ENCODE peak calls at places on chromosomes 3 and 15, in five cellular contexts. J is H1, O is H9, S is neuronal stem cell, F is mesenchymal stem cell. N is an unnamed sample.

GRCh38 chr3:127823590-127823857 is 1.2 kb upstream of the MGLL start:
- DNase-seq in J (no peak), O (no peak), S (no peak), F (no peak), N (no peak)

GRCh38 chr3:42658771-42659390 is 5.4 kb downstream of the ZBTB47 start:
- DNase-seq in J (no peak), O (no peak), S (no peak), F (no peak), N (no peak)

GRCh38 chr3:68945231-68945630 is 12.9 kb upstream of the TAFA4 start:
- DNase-seq in J (no peak), O (no peak), S (no peak), F (no peak), N (no peak)

GRCh38 chr3:196609343-196609775 is 30.1 kb upstream of the NRROS start:
- DNase-seq in J (peak), O (peak), S (peak), F (peak), N (peak)

GRCh38 chr15:60536314-60536713 is 57.4 kb upstream of the ICE2 start:
- DNase-seq in J (no peak), O (no peak), S (no peak), F (peak), N (no peak)

GRCh38 chr3:71208273-71209095 is 375.0 kb downstream of the FOXP1 start:
- DNase-seq in J (no peak), O (no peak), S (no peak), F (peak), N (no peak)

GRCh38 chr3:4350789-4351163 is 47.6 kb downstream of the SETMAR start:
- DNase-seq in J (no peak), O (no peak), S (peak), F (peak), N (peak)

GRCh38 chr3:168802761-168803160 is 707.0 kb upstream of the GOLIM4 start:
- DNase-seq in J (no peak), O (no peak), S (no peak), F (no peak), N (no peak)

GRCh38 chr15:27871078-27871695 is 227.9 kb downstream of the OCA2 start:
- DNase-seq in J (no peak), O (no peak), S (no peak), F (no peak), N (no peak)

GRCh38 chr3:188432826-188433525 is 279.0 kb downstream of the LPP start:
- DNase-seq in J (no peak), O (no peak), S (no peak), F (peak), N (no peak)

DNA sequence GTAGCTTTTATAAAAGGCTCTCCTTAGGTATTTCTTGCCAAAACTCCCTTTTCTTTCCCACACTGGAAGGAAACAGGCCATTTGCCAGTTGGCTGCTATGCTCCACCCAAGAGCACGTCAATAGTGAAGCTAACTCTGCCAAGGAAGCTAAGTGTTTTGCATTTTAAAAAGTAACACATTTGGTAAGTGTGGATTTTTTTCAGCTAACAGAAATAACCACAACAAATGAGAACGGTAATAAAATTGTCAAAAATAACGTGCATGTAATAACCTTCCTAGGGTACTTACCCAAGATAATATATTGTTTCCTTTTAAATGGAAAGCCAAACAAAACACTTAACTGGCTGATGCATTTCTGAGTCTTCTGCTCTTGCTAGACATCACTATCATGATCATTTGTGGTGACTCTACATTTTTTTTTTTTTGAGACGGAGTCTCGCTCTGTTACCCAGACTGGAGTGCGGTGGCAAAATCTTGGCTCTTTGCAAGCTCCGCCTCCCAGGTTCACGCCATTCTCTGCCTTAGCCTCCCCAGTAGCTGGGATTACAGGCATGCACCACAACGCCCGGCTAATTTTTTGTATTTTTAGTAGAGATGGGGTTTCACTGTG is 4.6 kb downstream of the DPP8 start:
- DNase-seq in J (no peak), O (no peak), S (no peak), F (no peak), N (no peak)
- H2BK12ac ChIP-seq in J (no peak), O (no peak), S (no peak), F (no peak), N (no peak)

GRCh38 chr3:52314495-52314894 is 1.6 kb upstream of the DNAH1 start:
- DNase-seq in J (no peak), O (no peak), S (no peak), F (peak), N (no peak)
- H2BK12ac ChIP-seq in J (no peak), O (no peak), S (peak), F (no peak), N (peak)

GRCh38 chr3:66272016-66272415 is 51.2 kb downstream of the SLC25A26 start:
- DNase-seq in J (no peak), O (no peak), S (no peak), F (peak), N (no peak)

GRCh38 chr3:66268864-66269263 is 48.1 kb downstream of the SLC25A26 start:
- DNase-seq in J (no peak), O (no peak), S (no peak), F (no peak), N (no peak)

GRCh38 chr3:66270726-66271125 is 49.9 kb downstream of the SLC25A26 start:
- DNase-seq in J (no peak), O (no peak), S (no peak), F (peak), N (no peak)

GRCh38 chr3:66271231-66271630 is 50.4 kb downstream of the SLC25A26 start:
- DNase-seq in J (no peak), O (no peak), S (no peak), F (peak), N (peak)

DNA sequence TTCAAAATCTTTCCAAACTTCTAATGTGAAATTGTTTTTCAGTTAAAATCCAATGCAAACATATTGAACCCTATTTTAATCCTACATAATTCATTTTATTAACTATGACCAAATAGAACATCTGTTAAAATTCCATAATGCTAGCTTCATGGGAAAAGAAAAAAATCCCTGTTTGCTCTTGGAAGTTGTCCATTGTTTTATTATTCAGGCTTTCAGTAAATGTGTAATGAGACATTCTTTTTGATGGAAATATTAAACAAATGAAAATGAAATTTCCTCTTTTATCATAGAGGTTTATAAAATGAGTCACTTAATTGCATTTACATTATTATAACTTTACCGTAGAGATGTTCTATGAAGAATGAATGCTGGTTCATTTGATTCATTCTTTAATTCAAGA is 49.5 kb downstream of the SLC25A26 start:
- DNase-seq in J (no peak), O (no peak), S (no peak), F (no peak), N (no peak)
- H2BK12ac ChIP-seq in J (no peak), O (no peak), S (no peak), F (no peak), N (no peak)

DNA sequence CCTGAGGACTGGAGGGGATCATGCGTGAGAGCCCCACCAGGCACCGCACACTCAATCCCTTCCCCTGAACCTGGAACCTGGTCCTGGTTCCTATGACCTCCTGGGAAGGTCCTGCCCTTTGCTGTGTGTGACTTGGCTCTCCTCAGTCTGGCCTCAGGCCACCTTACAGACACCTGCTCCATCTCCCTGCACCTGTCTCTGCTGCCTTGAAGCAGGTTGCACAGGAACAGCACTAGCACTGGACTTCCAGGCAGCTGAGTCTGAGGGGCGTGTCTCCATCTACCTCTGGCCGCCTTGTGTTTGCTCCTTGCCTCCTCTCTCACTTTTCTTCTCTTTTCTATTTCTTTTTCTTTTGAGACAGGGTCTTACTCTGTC is 15.4 kb downstream of the PSTPIP1 start:
- DNase-seq in J (no peak), O (no peak), S (no peak), F (no peak), N (no peak)
- H2BK12ac ChIP-seq in J (no peak), O (no peak), S (no peak), F (no peak), N (no peak)

GRCh38 chr3:47907784-47908183 is 104.8 kb downstream of the DHX30 start:
- DNase-seq in J (no peak), O (no peak), S (no peak), F (no peak), N (no peak)
- H2BK12ac ChIP-seq in J (no peak), O (no peak), S (no peak), F (no peak), N (no peak)

GRCh38 chr3:86856711-86857110 is 134.2 kb downstream of the VGLL3 start:
- DNase-seq in J (no peak), O (no peak), S (no peak), F (no peak), N (no peak)
- H2BK12ac ChIP-seq in J (no peak), O (no peak), S (no peak), F (no peak), N (no peak)

GRCh38 chr15:76982756-76983155 is 12.2 kb upstream of the PSTPIP1 start:
- DNase-seq in J (no peak), O (no peak), S (no peak), F (no peak), N (no peak)
- H2BK12ac ChIP-seq in J (no peak), O (no peak), S (no peak), F (no peak), N (no peak)

GRCh38 chr15:45449878-45450277 is 71.5 kb upstream of the GATM start:
- DNase-seq in J (no peak), O (no peak), S (no peak), F (no peak), N (no peak)

GRCh38 chr15:45450468-45450867 is 72.1 kb downstream of the SLC30A4 start:
- DNase-seq in J (no peak), O (no peak), S (no peak), F (no peak), N (no peak)

GRCh38 chr15:45448516-45448915 is 70.2 kb upstream of the GATM start:
- DNase-seq in J (no peak), O (peak), S (no peak), F (peak), N (no peak)

GRCh38 chr15:45448066-45448510 is 69.7 kb upstream of the GATM start:
- DNase-seq in J (no peak), O (no peak), S (no peak), F (peak), N (peak)

GRCh38 chr15:45449387-45449786 is 71.0 kb upstream of the GATM start:
- DNase-seq in J (no peak), O (no peak), S (no peak), F (no peak), N (no peak)
- H2BK12ac ChIP-seq in J (no peak), O (no peak), S (no peak), F (no peak), N (peak)

GRCh38 chr3:165188452-165188851 is 7.7 kb downstream of the SLITRK3 start:
- DNase-seq in J (no peak), O (no peak), S (no peak), F (no peak), N (no peak)
- H2BK12ac ChIP-seq in J (no peak), O (no peak), S (peak), F (no peak), N (no peak)